ENCODE peak calls at places on chromosomes 4 and X, in five cellular contexts. One of them, this sample, is unnamed.

GRCh38 chrX:17024896-17025295 is 78.4 kb downstream of the REPS2 start:
- DNase-seq in HFFc6: no peak
- DNase-seq in psoas muscle: no peak
- DNase-seq in dorsolateral prefrontal cortex: no peak
- DNase-seq in hepatocyte: peak
- DNase-seq in this sample: no peak

GRCh38 chr4:54971474-54971950 is 153.9 kb downstream of the KDR start:
- DNase-seq in HFFc6: peak
- DNase-seq in psoas muscle: no peak
- DNase-seq in dorsolateral prefrontal cortex: no peak
- DNase-seq in hepatocyte: peak
- DNase-seq in this sample: no peak

GRCh38 chr4:15955670-15956069 is 7.3 kb downstream of the FGFBP2 start:
- DNase-seq in psoas muscle: no peak
- DNase-seq in dorsolateral prefrontal cortex: no peak
- DNase-seq in hepatocyte: no peak
- DNase-seq in HFFc6: peak
- DNase-seq in this sample: no peak

GRCh38 chrX:136146614-136147319 is 566 bp upstream of the FHL1 start:
- DNase-seq in HFFc6: no peak
- DNase-seq in dorsolateral prefrontal cortex: no peak
- DNase-seq in hepatocyte: peak
- DNase-seq in psoas muscle: peak
- DNase-seq in this sample: peak

GRCh38 chr4:183878571-183878970 is 26.5 kb upstream of the STOX2 start:
- DNase-seq in psoas muscle: no peak
- DNase-seq in HFFc6: no peak
- DNase-seq in dorsolateral prefrontal cortex: no peak
- DNase-seq in hepatocyte: no peak
- DNase-seq in this sample: no peak

GRCh38 chrX:63918611-63919010 is 133.6 kb upstream of the ARHGEF9 start:
- DNase-seq in HFFc6: peak
- DNase-seq in psoas muscle: no peak
- DNase-seq in dorsolateral prefrontal cortex: no peak
- DNase-seq in hepatocyte: no peak
- DNase-seq in this sample: no peak

GRCh38 chr4:36013206-36013605 is 231.1 kb downstream of the ARAP2 start:
- DNase-seq in dorsolateral prefrontal cortex: no peak
- DNase-seq in HFFc6: no peak
- DNase-seq in psoas muscle: no peak
- DNase-seq in hepatocyte: no peak
- DNase-seq in this sample: no peak

GRCh38 chr4:76197971-76198410 is 15.6 kb downstream of the SCARB2 start:
- DNase-seq in psoas muscle: peak
- DNase-seq in dorsolateral prefrontal cortex: peak
- DNase-seq in hepatocyte: peak
- DNase-seq in HFFc6: no peak
- DNase-seq in this sample: no peak

GRCh38 chr4:86089924-86090323 is 269.9 kb downstream of the MAPK10 start:
- DNase-seq in hepatocyte: no peak
- DNase-seq in HFFc6: no peak
- DNase-seq in dorsolateral prefrontal cortex: no peak
- DNase-seq in psoas muscle: no peak
- DNase-seq in this sample: no peak

GRCh38 chr4:186727977-186728519 is 4.4 kb upstream of the FAT1 start:
- DNase-seq in hepatocyte: peak
- DNase-seq in dorsolateral prefrontal cortex: no peak
- DNase-seq in psoas muscle: no peak
- DNase-seq in HFFc6: no peak
- DNase-seq in this sample: no peak

GRCh38 chr4:1229117-1229849 is 19.6 kb downstream of the CTBP1 start:
- DNase-seq in HFFc6: no peak
- DNase-seq in dorsolateral prefrontal cortex: no peak
- DNase-seq in psoas muscle: no peak
- DNase-seq in hepatocyte: no peak
- DNase-seq in this sample: no peak

GRCh38 chr4:1231637-1232360 is 17.1 kb downstream of the CTBP1 start:
- DNase-seq in dorsolateral prefrontal cortex: no peak
- DNase-seq in hepatocyte: no peak
- DNase-seq in psoas muscle: peak
- DNase-seq in HFFc6: no peak
- DNase-seq in this sample: no peak

GRCh38 chr4:1230316-1230715 is 18.6 kb downstream of the CTBP1 start:
- DNase-seq in psoas muscle: no peak
- DNase-seq in HFFc6: no peak
- DNase-seq in dorsolateral prefrontal cortex: no peak
- DNase-seq in hepatocyte: no peak
- DNase-seq in this sample: no peak

GRCh38 chr4:1232661-1233621 is 16.0 kb downstream of the CTBP1 start:
- DNase-seq in hepatocyte: peak
- DNase-seq in psoas muscle: peak
- DNase-seq in HFFc6: no peak
- DNase-seq in dorsolateral prefrontal cortex: no peak
- DNase-seq in this sample: no peak

DNA sequence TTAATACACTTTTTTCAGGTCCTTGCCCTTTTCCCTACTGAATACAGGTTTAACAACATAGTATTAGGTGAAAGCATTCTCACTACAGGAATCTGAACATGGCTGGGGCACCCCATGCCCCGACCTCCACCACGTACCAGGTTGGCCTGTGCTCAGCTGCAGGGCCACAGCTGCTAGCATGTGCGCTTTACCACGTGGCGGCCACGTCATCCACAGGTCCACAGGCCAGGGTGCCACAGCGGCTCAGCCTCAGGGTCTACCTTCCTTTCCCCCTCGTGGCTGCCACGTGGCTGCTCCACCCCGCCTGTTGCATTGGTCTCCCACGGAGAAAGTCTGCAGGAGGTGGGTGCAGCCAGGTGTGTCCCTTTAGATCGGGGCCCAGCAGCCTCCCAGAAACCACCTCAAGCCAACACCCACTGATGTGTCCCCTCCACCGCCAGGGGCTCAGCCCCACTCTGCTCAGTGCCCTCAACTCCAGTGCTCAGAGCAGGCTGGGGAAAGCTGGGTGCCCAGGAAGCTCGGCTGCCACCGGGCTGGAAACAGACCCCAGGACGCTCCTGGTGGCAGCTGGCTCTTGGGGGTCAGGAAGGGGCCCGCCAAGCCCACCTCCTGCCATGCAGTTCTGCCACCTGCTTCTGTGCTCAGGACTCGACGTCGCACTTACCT is 17.8 kb downstream of the CTBP1 start:
- DNase-seq in hepatocyte: no peak
- DNase-seq in HFFc6: no peak
- DNase-seq in psoas muscle: no peak
- DNase-seq in dorsolateral prefrontal cortex: no peak
- DNase-seq in this sample: no peak
- TF ChIP-seq CTCF in hepatocyte: no peak
- TF ChIP-seq CTCF in HFFc6: no peak
- TF ChIP-seq CTCF in psoas muscle: no peak
- TF ChIP-seq CTCF in dorsolateral prefrontal cortex: no peak
- TF ChIP-seq CTCF in this sample: no peak

GRCh38 chr4:95672811-95673210 is 124.0 kb upstream of the UNC5C start:
- DNase-seq in hepatocyte: no peak
- DNase-seq in psoas muscle: no peak
- DNase-seq in dorsolateral prefrontal cortex: no peak
- DNase-seq in HFFc6: no peak
- DNase-seq in this sample: no peak

GRCh38 chr4:95676190-95676589 is 127.4 kb upstream of the UNC5C start:
- DNase-seq in HFFc6: no peak
- DNase-seq in psoas muscle: no peak
- DNase-seq in dorsolateral prefrontal cortex: no peak
- DNase-seq in hepatocyte: no peak
- DNase-seq in this sample: no peak

GRCh38 chr4:95674451-95675095 is 125.8 kb upstream of the UNC5C start:
- DNase-seq in dorsolateral prefrontal cortex: no peak
- DNase-seq in HFFc6: no peak
- DNase-seq in psoas muscle: no peak
- DNase-seq in hepatocyte: no peak
- DNase-seq in this sample: no peak

DNA sequence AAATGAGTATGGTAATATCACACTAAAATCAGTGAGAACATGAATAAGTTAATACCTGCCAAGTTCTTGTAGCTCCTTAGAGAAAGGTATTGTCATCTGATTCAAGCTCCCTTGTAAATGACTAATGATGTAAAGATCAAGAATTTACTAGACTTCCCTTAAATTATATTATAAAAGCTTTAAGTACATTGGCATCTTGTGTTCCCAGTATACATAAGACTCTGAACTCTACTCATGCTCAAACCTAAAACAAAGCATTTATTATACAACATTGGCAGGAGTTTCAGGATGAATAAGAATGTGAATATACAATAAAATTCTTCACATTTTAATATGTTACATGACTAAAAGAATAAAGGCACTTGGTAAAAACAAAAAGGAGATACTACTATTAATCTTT is 126.8 kb upstream of the UNC5C start:
- DNase-seq in dorsolateral prefrontal cortex: no peak
- DNase-seq in hepatocyte: no peak
- DNase-seq in psoas muscle: no peak
- DNase-seq in HFFc6: no peak
- DNase-seq in this sample: no peak
- TF ChIP-seq CTCF in dorsolateral prefrontal cortex: no peak
- TF ChIP-seq CTCF in hepatocyte: no peak
- TF ChIP-seq CTCF in psoas muscle: no peak
- TF ChIP-seq CTCF in HFFc6: no peak
- TF ChIP-seq CTCF in this sample: no peak

DNA sequence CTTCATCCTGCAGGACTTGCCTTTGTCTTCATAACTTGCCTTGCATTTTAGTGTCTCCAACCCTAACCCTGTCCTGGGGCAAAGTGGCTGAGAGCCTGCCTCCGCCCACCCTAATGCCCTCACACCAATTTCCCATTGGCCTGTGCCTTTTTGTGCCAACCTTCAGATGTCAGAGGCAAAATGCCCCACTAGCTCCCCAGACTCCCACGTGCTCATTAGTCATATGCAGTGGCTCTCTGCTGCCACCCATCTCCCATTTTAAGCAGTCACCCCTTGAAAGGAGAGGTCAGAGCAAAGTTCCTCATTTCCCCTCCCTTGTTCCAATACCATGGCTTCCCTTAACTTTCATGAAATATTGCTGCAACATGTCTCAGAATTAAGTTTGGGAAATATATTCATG is 74.8 kb upstream of the PASD1 start:
- DNase-seq in hepatocyte: no peak
- DNase-seq in dorsolateral prefrontal cortex: no peak
- DNase-seq in psoas muscle: no peak
- DNase-seq in HFFc6: no peak
- DNase-seq in this sample: no peak
- TF ChIP-seq CTCF in hepatocyte: peak
- TF ChIP-seq CTCF in dorsolateral prefrontal cortex: no peak
- TF ChIP-seq CTCF in psoas muscle: no peak
- TF ChIP-seq CTCF in HFFc6: no peak
- TF ChIP-seq CTCF in this sample: no peak

DNA sequence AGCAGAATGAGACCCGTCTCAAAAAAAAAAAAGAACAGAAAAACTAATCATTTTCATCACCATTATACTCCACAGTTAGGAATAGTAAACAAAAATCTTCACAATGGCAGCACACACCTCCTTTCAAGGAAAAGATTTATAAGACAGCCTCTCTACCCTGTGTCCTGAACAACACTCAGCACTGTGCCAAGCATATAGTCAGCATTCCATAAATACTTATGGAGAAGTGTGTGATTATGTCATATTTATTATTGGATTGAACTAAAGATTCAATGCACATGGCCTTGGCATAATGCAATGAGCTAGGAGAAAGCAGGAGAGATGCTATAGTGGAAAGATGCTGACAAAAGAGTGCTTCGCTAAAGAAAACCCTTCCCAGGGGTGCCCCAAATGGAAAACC is 52.6 kb downstream of the FAM114A1 start:
- DNase-seq in hepatocyte: no peak
- DNase-seq in dorsolateral prefrontal cortex: no peak
- DNase-seq in HFFc6: no peak
- DNase-seq in psoas muscle: no peak
- DNase-seq in this sample: no peak
- TF ChIP-seq CTCF in hepatocyte: no peak
- TF ChIP-seq CTCF in dorsolateral prefrontal cortex: no peak
- TF ChIP-seq CTCF in HFFc6: no peak
- TF ChIP-seq CTCF in psoas muscle: no peak
- TF ChIP-seq CTCF in this sample: no peak

This sample was measured in CD4-positive, alpha-beta T cell.